ENCODE peak calls at places on chromosomes 3 and 15, in four cellular contexts. Y is H9, V is mesendoderm, B is IMR-90. H is an unnamed sample.
A peak's percentile ranks its signal among the peaks of the same experiment; 100 is the strongest.

GRCh38 chr3:125240496-125240895 is 27.9 kb upstream of the SLC12A8 start:
- DNase-seq in V (peak; percentile 26), Y (no peak), B (peak; percentile 35), H (no peak)

GRCh38 chr3:84692261-84692660 is 266.5 kb upstream of the CADM2 start:
- DNase-seq in B (no peak), V (no peak), Y (no peak), H (no peak)

GRCh38 chr15:91051248-91051647 is 28.9 kb upstream of the VPS33B start:
- DNase-seq in Y (no peak), V (no peak), B (no peak), H (no peak)

GRCh38 chr3:109702252-109702651 is 364.9 kb upstream of the DPPA4 start:
- DNase-seq in B (peak; percentile 77), V (no peak), Y (no peak), H (no peak)

GRCh38 chr3:12415014-12415653 is 69.1 kb upstream of the TSEN2 start:
- DNase-seq in B (no peak), V (no peak), Y (no peak), H (no peak)

GRCh38 chr3:29153811-29154210 is 127.1 kb upstream of the RBMS3 start:
- DNase-seq in V (no peak), B (no peak), Y (no peak), H (no peak)

GRCh38 chr15:65530318-65531111 is at the start of gene HACD3:
- DNase-seq in Y (peak; percentile 90), V (peak; percentile 93), B (peak; percentile 69), H (peak; percentile 96)

GRCh38 chr3:156750191-156750873 is 75.8 kb upstream of the LEKR1 start:
- DNase-seq in V (peak; percentile 73), B (peak; percentile 65), Y (peak; percentile 33), H (no peak)

GRCh38 chr3:15330031-15330596 is 2.3 kb downstream of the SH3BP5 start:
- DNase-seq in B (peak; percentile 75), Y (no peak), V (no peak), H (no peak)

GRCh38 chr15:25088261-25088790 is 133.5 kb downstream of the SNRPN start:
- DNase-seq in B (no peak), Y (peak; percentile 9), V (no peak), H (no peak)

DNA sequence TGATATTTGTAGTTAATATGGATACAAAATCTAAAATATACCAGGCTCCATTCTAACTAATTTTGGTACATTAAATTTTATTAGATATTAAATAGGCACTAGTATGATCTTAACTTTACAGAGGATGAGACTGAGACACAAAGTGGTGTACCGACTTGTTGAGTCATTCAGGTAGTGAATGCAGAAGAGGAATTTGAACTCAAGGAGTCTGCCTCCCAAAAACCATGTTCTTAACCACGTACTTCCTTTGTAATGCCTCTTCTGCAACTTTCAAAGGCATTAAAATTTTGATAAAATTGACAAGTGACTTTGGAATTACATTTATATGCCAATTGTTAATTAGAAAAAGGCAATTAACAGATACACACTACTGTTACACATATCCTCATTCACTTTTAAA is 61.8 kb downstream of the ZBBX start:
- DNase-seq in B (no peak), V (no peak), Y (no peak), H (no peak)
- H3K56ac ChIP-seq in B (no peak overlapping the region), V (no peak overlapping the region), Y (no peak overlapping the region), H (no peak overlapping the region)

GRCh38 chr3:30397030-30397429 is 209.4 kb upstream of the TGFBR2 start:
- DNase-seq in Y (no peak), B (no peak), V (no peak), H (no peak)
- H3K56ac ChIP-seq in Y (no peak overlapping the region), B (no peak overlapping the region), V (no peak overlapping the region), H (no peak overlapping the region)

DNA sequence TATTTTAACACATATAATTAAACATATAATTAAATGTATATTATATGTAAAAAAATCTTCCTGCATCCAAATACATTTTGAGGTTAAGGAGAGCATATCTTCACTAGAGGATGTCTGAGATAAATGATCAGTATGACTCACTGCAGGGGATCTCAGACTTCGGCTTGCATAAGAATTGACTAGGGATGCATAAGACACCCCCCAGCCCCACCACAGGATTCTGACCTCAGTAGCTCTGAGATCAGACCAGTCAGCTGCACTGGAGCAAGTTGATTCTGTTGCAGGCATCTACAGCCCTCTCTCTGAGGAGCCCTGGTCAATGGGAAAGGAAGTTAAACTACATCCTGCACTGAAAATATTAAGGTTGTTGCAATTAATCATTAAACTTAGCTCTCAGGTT is 29.0 kb upstream of the TBC1D21 start:
- DNase-seq in B (peak; percentile 44), V (peak; percentile 61), Y (peak; percentile 41), H (no peak)
- H3K56ac ChIP-seq in B (no peak overlapping the region), V (no peak overlapping the region), Y (no peak overlapping the region), H (no peak overlapping the region)

GRCh38 chr3:4801924-4802323 is 177.3 kb upstream of the BHLHE40 start:
- DNase-seq in V (no peak), Y (no peak), B (no peak), H (no peak)
- H3K56ac ChIP-seq in V (no peak overlapping the region), Y (no peak overlapping the region), B (no peak overlapping the region), H (no peak overlapping the region)

DNA sequence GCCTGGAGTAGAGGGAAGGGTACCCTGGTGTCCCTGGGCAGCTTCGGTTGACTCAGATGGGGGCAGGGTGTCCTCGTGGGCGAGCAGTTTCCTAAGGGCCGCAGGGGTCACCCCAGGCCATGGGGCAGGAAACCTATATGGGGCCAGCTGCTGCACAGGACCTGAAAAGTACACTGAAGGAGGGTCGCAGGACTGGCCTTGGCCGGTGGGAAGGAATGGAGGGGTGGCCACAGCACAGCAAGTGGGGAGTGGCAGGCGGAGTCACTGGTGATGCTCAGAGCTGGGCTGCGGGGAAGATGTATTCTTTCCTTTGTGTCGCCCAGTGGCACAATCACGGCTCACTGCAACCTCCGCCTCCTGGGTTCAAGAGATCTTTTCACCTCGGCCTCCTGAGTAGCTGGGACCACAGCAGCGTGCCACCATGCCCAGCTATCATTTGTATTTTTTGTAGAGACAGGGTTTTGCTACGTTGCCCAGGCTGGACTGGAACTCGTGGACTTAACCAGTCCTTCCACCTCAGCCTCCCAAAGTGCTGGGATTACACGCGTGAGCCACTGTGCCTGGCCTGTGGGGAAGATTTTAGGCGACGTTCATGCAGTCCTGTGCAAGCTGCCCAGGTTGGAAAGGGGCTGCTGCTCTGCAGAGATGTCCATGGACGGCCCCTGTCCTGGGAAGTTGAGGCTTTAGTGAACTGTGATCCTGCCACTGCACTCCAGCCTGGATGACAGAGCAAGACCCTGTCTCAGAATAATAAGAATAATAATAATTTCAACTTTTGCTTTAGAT is 57.2 kb downstream of the EFCAB12 start:
- DNase-seq in B (no peak), Y (peak; percentile 21), V (no peak), H (no peak)
- H3K56ac ChIP-seq in B (no peak overlapping the region), Y (no peak overlapping the region), V (no peak overlapping the region), H (no peak overlapping the region)

GRCh38 chr3:46358466-46358865 is 4.6 kb downstream of the CCR2 start:
- DNase-seq in Y (no peak), V (no peak), B (no peak), H (no peak)

GRCh38 chr3:46359748-46360509 is 6.0 kb downstream of the CCR2 start:
- DNase-seq in B (peak; percentile 21), Y (no peak), V (peak; percentile 80), H (no peak)

GRCh38 chr3:46354478-46354877 is 567 bp downstream of the CCR2 start:
- DNase-seq in V (no peak), B (no peak), Y (no peak), H (no peak)

GRCh38 chr3:46354984-46355383 is 1.1 kb downstream of the CCR2 start:
- DNase-seq in B (no peak), V (peak; percentile 78), Y (no peak), H (no peak)

DNA sequence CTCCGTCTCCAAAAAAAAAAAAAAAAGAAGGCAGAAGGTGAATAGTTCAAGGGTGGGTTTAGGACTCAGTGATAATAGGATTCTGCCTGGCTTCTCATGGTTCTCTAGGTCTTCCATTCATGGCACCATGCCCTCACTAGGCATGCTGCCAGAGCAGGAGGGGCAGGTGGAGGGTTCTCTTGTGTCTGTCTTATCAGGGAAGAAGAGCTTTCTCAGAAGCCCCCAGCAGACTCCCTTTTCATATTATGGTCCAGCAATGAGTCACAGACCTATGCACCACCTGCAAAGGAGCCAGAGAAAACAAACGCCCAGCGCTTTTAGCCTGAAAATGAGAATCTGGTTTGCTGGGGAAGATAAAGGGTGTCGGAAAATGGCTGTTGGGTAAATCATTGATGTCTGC is 3.0 kb downstream of the CCR2 start:
- DNase-seq in B (no peak), V (no peak), Y (no peak), H (no peak)
- H3K56ac ChIP-seq in B (no peak overlapping the region), V (no peak overlapping the region), Y (no peak overlapping the region), H (no peak overlapping the region)

H was measured in H1.